ENCODE peak calls at places on chromosomes 11 and 22, in five cellular contexts. L is substantia nigra; A is GM19239; J is naive thymus-derived CD8-positive, alpha-beta T cell; S is NCI-H1105. F is an unnamed sample.

GRCh38 chr11:6548641-6549040 is 51.6 kb downstream of the DNHD1 start:
- DNase-seq in S (no peak), A (no peak), L (no peak), J (no peak), F (no peak)

GRCh38 chr22:48483764-48484528 is 1343.7 kb downstream of the BRD1 start:
- DNase-seq in S (no peak), A (no peak), L (no peak), J (no peak), F (no peak)

GRCh38 chr11:32213223-32213622 is 122.3 kb downstream of the RCN1 start:
- DNase-seq in A (no peak), S (no peak), L (no peak), J (no peak), F (no peak)

GRCh38 chr11:64541131-64541530 is 49.9 kb upstream of the SLC22A12 start:
- DNase-seq in J (no peak), A (no peak), S (no peak), L (no peak), F (no peak)

GRCh38 chr11:122209619-122210377 is 93.8 kb upstream of the BLID start:
- DNase-seq in S (peak; percentile 27), J (no peak), L (no peak), A (no peak), F (no peak)

GRCh38 chr22:46501701-46502100 is 35.7 kb downstream of the CELSR1 start:
- DNase-seq in S (no peak), L (no peak), A (no peak), J (no peak), F (no peak)

GRCh38 chr22:49377306-49377705 is 450.4 kb downstream of the BRD1 start:
- DNase-seq in S (no peak), A (no peak), J (no peak), L (no peak), F (no peak)

GRCh38 chr22:48098936-48099245 is 1336.4 kb downstream of the TBC1D22A start:
- DNase-seq in S (no peak), L (no peak), J (no peak), A (no peak), F (no peak)

GRCh38 chr11:70135142-70136132 is 57.3 kb downstream of the ANO1 start:
- DNase-seq in L (no peak), S (no peak), J (no peak), A (no peak), F (no peak)

GRCh38 chr11:83628622-83629347 is 342.6 kb upstream of the CCDC90B start:
- DNase-seq in A (no peak), S (peak; percentile 87), J (no peak), L (no peak), F (no peak)

GRCh38 chr11:123304828-123305530 is 109.9 kb upstream of the CLMP start:
- DNase-seq in S (peak; percentile 75), J (no peak), L (no peak), A (no peak), F (no peak)

GRCh38 chr11:125670131-125670530 is 10.5 kb downstream of the ACRV1 start:
- DNase-seq in S (no peak), J (no peak), A (no peak), L (no peak), F (no peak)

GRCh38 chr22:50532353-50532700 is 2.5 kb upstream of the TYMP start:
- DNase-seq in A (no peak), J (no peak), S (no peak), L (no peak), F (no peak)

GRCh38 chr22:38397189-38398097 is 57.6 kb downstream of the KCNJ4 start:
- DNase-seq in A (no peak), L (no peak), J (no peak), S (no peak), F (peak; percentile 60)

GRCh38 chr11:2207773-2208621 is 36.4 kb upstream of the TH start:
- DNase-seq in J (no peak), S (no peak), A (no peak), L (no peak), F (no peak)

GRCh38 chr22:32327066-32327465 is 30.6 kb upstream of the RFPL3 start:
- DNase-seq in L (no peak), S (no peak), A (no peak), J (no peak), F (no peak)

GRCh38 chr11:17686185-17686980 is 33.0 kb upstream of the MYOD1 start:
- DNase-seq in A (no peak), S (no peak), J (no peak), L (no peak), F (no peak)

GRCh38 chr11:121696947-121697346 is 244.2 kb upstream of the SORL1-AS1 start:
- DNase-seq in J (no peak), A (no peak), S (no peak), L (no peak), F (no peak)

GRCh38 chr11:9506489-9507343 is 45.9 kb downstream of the ZNF143 start:
- DNase-seq in A (peak; percentile 36), J (peak; percentile 42), S (peak; percentile 76), L (no peak), F (peak; percentile 81)

GRCh38 chr11:12478743-12479142 is 101.4 kb downstream of the PARVA start:
- DNase-seq in J (no peak), A (no peak), S (no peak), L (no peak), F (no peak)

GRCh38 chr11:65116370-65117205 is 913 bp downstream of the ZNHIT2 start:
- DNase-seq in L (no peak), S (peak; percentile 6), A (no peak), J (peak; percentile 50), F (no peak)

GRCh38 chr22:45552580-45553332 is 50.1 kb downstream of the FBLN1 start:
- DNase-seq in L (no peak), A (no peak), J (no peak), S (no peak), F (no peak)

GRCh38 chr11:111982019-111982464 is 43.2 kb upstream of the DLAT start:
- DNase-seq in A (peak; percentile 33), L (no peak), J (peak; percentile 28), S (peak; percentile 44), F (peak; percentile 39)

GRCh38 chr11:77182542-77183420 is 54.7 kb downstream of the MYO7A start:
- DNase-seq in A (no peak), S (no peak), J (no peak), L (no peak), F (no peak)

GRCh38 chr11:133939558-133939957 is 17.2 kb downstream of the IGSF9B start:
- DNase-seq in J (no peak), S (no peak), L (no peak), A (no peak), F (no peak)

GRCh38 chr11:69384548-69385465 is 90.9 kb downstream of the MYEOV start:
- DNase-seq in J (no peak), L (no peak), S (no peak), A (no peak), F (peak; percentile 23)

GRCh38 chr11:118226781-118227180 is 2.0 kb upstream of the JAML start:
- DNase-seq in A (no peak), L (no peak), S (no peak), J (no peak), F (no peak)

F was measured in B cell.